ENCODE peak calls at places on chromosome 4, in six cellular contexts. G is left lung, R is stomach, Z is heart left ventricle, A is left ventricle myocardium inferior, N is D721Med. K is an unnamed sample.

GRCh38 chr4:128440923-128441322 is 153.3 kb upstream of the PGRMC2 start:
- DNase-seq in G (no peak), R (no peak), Z (no peak), A (no peak), N (no peak), K (no peak)

GRCh38 chr4:150366487-150366999 is 215.4 kb upstream of the MAB21L2 start:
- DNase-seq in G (no peak), R (no peak), Z (no peak), A (no peak), N (no peak), K (peak)

GRCh38 chr4:182807346-182807745 is 109.8 kb downstream of the DCTD start:
- DNase-seq in G (no peak), R (no peak), Z (no peak), A (no peak), N (no peak), K (no peak)

GRCh38 chr4:69848028-69848427 is 11.9 kb downstream of the SULT1E1 start:
- DNase-seq in G (no peak), R (no peak), Z (no peak), A (no peak), N (no peak), K (no peak)

GRCh38 chr4:152735918-152736305 is 43.6 kb downstream of the TIGD4 start:
- DNase-seq in G (no peak), R (no peak), Z (no peak), A (no peak), N (no peak), K (no peak)

GRCh38 chr4:181688886-181689285 is 554.3 kb upstream of the TENM3 start:
- DNase-seq in G (no peak), R (no peak), Z (no peak), A (no peak), N (no peak), K (no peak)

GRCh38 chr4:15882675-15883086 is 55.9 kb downstream of the FGFBP1 start:
- DNase-seq in G (peak), R (peak), Z (peak), A (no peak), N (no peak), K (peak)

GRCh38 chr4:55670695-55671094 is 34.6 kb upstream of the NMU start:
- DNase-seq in G (no peak), R (no peak), Z (no peak), A (no peak), N (no peak), K (no peak)

GRCh38 chr4:108172231-108172779 is 3.6 kb upstream of the LEF1 start:
- DNase-seq in G (no peak), R (no peak), Z (no peak), A (no peak), N (no peak), K (peak)

GRCh38 chr4:66691101-66691500 is 854.2 kb downstream of the CENPC start:
- DNase-seq in G (no peak), R (no peak), Z (no peak), A (no peak), N (no peak), K (no peak)

GRCh38 chr4:158159054-158159717 is 13.6 kb downstream of the GASK1B start:
- DNase-seq in G (no peak), R (no peak), Z (no peak), A (no peak), N (no peak), K (no peak)

GRCh38 chr4:87555751-87556619 is 26.8 kb upstream of the SPARCL1 start:
- DNase-seq in G (no peak), R (no peak), Z (no peak), A (no peak), N (no peak), K (no peak)

GRCh38 chr4:65865489-65865888 is 195.2 kb upstream of the EPHA5 start:
- DNase-seq in G (no peak), R (no peak), Z (no peak), A (no peak), N (no peak), K (no peak)

GRCh38 chr4:66169341-66169740 is 499.1 kb upstream of the EPHA5 start:
- DNase-seq in G (no peak), R (no peak), Z (no peak), A (no peak), N (no peak), K (no peak)

GRCh38 chr4:95181446-95182306 is 367.1 kb downstream of the UNC5C start:
- DNase-seq in G (no peak), R (no peak), Z (no peak), A (no peak), N (no peak), K (peak)

GRCh38 chr4:24519649-24520048 is 64.7 kb downstream of the DHX15 start:
- DNase-seq in G (no peak), R (peak), Z (no peak), A (no peak), N (no peak), K (no peak)

GRCh38 chr4:56512166-56512565 is 6.6 kb downstream of the ARL9 start:
- DNase-seq in G (no peak), R (no peak), Z (no peak), A (no peak), N (no peak), K (no peak)

GRCh38 chr4:156771171-156771837 is 200.3 kb downstream of the PDGFC start:
- DNase-seq in G (peak), R (peak), Z (no peak), A (no peak), N (no peak), K (peak)

GRCh38 chr4:40515037-40515397 is 114.6 kb downstream of the RBM47 start:
- DNase-seq in G (no peak), R (peak), Z (no peak), A (no peak), N (no peak), K (no peak)

GRCh38 chr4:53929311-53929710 is 135.1 kb downstream of the CHIC2 start:
- DNase-seq in G (no peak), R (no peak), Z (no peak), A (no peak), N (no peak), K (no peak)

GRCh38 chr4:122669911-122670738 is 49.3 kb upstream of the IL21 start:
- DNase-seq in G (no peak), R (no peak), Z (no peak), A (no peak), N (no peak), K (no peak)

GRCh38 chr4:48698029-48698901 is 81.8 kb downstream of the FRYL start:
- DNase-seq in G (no peak), R (peak), Z (peak), A (peak), N (no peak), K (no peak)

GRCh38 chr4:41155194-41155830 is 59.0 kb downstream of the APBB2 start:
- DNase-seq in G (no peak), R (no peak), Z (no peak), A (no peak), N (no peak), K (no peak)

GRCh38 chr4:128565565-128566186 is 243.8 kb upstream of the JADE1 start:
- DNase-seq in G (peak), R (peak), Z (peak), A (peak), N (no peak), K (peak)

GRCh38 chr4:112510468-112511293 is 5.3 kb downstream of the NEUROG2 start:
- DNase-seq in G (no peak), R (no peak), Z (no peak), A (no peak), N (no peak), K (peak)

GRCh38 chr4:111689731-111690130 is 455.5 kb upstream of the FAM241A start:
- DNase-seq in G (no peak), R (no peak), Z (no peak), A (no peak), N (no peak), K (no peak)

GRCh38 chr4:149933883-149934282 is 118.2 kb upstream of the IQCM start:
- DNase-seq in G (no peak), R (no peak), Z (no peak), A (no peak), N (no peak), K (no peak)

GRCh38 chr4:140281828-140282227 is 91.6 kb upstream of the SCOC start:
- DNase-seq in G (no peak), R (no peak), Z (no peak), A (no peak), N (no peak), K (no peak)

GRCh38 chr4:53937918-53938317 is 126.5 kb downstream of the CHIC2 start:
- DNase-seq in G (no peak), R (no peak), Z (no peak), A (no peak), N (no peak), K (no peak)

GRCh38 chr4:141329174-141329569 is 108.5 kb downstream of the ZNF330 start:
- DNase-seq in G (no peak), R (no peak), Z (no peak), A (no peak), N (no peak), K (no peak)

GRCh38 chr4:78747328-78747946 is 28.7 kb upstream of the BMP2K start:
- DNase-seq in G (no peak), R (no peak), Z (no peak), A (no peak), N (no peak), K (no peak)

GRCh38 chr4:23717528-23718248 is 172.2 kb downstream of the PPARGC1A start:
- DNase-seq in G (no peak), R (no peak), Z (no peak), A (no peak), N (peak), K (no peak)

GRCh38 chr4:94168321-94168720 is 39.3 kb upstream of the SMARCAD1 start:
- DNase-seq in G (no peak), R (no peak), Z (no peak), A (no peak), N (no peak), K (no peak)

GRCh38 chr4:94175553-94176260 is 32.0 kb upstream of the SMARCAD1 start:
- DNase-seq in G (no peak), R (no peak), Z (no peak), A (no peak), N (no peak), K (no peak)

GRCh38 chr4:94169803-94170372 is 37.8 kb upstream of the SMARCAD1 start:
- DNase-seq in G (no peak), R (no peak), Z (no peak), A (no peak), N (no peak), K (no peak)

DNA sequence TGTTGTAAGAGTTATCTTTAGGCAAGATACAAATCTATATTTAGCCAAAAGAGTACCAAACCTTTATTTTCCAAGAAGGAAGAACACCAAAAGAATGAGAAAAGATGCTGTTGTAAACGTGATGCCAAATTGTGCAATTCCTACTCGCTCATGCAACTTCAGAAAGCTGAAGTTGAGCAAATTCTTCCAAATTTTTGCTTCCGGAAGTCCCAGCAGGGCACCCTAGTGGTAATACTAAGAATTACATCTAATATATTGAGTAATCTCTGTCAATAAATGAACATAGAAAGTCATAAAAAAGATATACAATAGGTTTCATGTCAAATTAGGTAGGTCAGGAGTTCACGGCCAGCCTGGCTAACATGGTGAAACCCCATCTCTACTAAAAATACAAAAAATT is 36.0 kb upstream of the SMARCAD1 start:
- DNase-seq in G (no peak), R (no peak), Z (no peak), A (no peak), N (no peak), K (no peak)
- TF ChIP-seq CTCF in G (no peak), R (peak), Z (no peak), A (no peak), N (peak), K (peak)

GRCh38 chr4:14592950-14593349 is 409.3 kb upstream of the CPEB2 start:
- DNase-seq in G (no peak), R (no peak), Z (no peak), A (no peak), N (no peak), K (no peak)

GRCh38 chr4:14596437-14596836 is 405.8 kb upstream of the CPEB2 start:
- DNase-seq in G (no peak), R (no peak), Z (no peak), A (no peak), N (no peak), K (no peak)

GRCh38 chr4:14596904-14597303 is 405.4 kb upstream of the CPEB2 start:
- DNase-seq in G (no peak), R (no peak), Z (no peak), A (no peak), N (no peak), K (no peak)
- TF ChIP-seq CTCF in G (no peak), R (no peak), Z (peak), A (peak), N (no peak), K (no peak)

GRCh38 chr4:7649411-7649740 is 214.6 kb upstream of the PSAPL1 start:
- DNase-seq in G (no peak), R (no peak), Z (no peak), A (no peak), N (no peak), K (no peak)
- TF ChIP-seq CTCF in G (no peak), R (no peak), Z (no peak), A (no peak), N (no peak), K (no peak)

GRCh38 chr4:80219301-80220025 is 22.2 kb downstream of the PRDM8 start:
- DNase-seq in G (no peak), R (no peak), Z (no peak), A (no peak), N (no peak), K (peak)
- TF ChIP-seq CTCF in G (no peak), R (no peak), Z (no peak), A (no peak), N (no peak), K (no peak)

GRCh38 chr4:8364848-8365350 is 75.6 kb downstream of the ACOX3 start:
- DNase-seq in G (no peak), R (no peak), Z (no peak), A (no peak), N (no peak), K (no peak)
- TF ChIP-seq CTCF in G (no peak), R (no peak), Z (no peak), A (no peak), N (no peak), K (no peak)

DNA sequence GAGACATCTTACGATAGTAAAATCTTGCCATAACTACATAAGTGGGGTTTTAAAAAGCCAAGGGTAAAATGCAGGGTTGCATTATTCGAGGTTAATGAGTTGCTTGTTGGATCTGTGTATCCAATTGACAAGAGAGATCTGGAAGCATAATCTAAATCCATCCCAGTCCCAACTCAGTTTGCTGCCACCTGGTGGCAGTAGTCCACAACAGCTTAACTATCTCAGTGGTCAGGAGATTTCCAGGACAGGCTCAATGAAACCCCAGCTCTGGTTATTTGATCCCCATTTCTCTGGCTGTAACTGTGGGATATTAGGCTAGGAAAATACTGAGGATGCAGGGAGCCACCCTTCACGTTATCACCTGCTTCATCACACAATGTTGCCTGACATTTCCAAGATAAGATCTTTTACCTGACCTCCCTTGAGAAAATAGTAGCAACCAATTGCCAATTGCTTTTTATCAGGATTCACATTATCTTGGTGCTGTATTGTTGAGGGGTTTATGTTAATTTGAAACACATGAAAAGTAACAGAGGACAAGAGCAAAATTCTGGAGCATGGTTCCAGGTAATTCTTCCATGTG is 88.2 kb upstream of the TNIP3 start:
- DNase-seq in G (peak), R (peak), Z (peak), A (peak), N (peak), K (peak)
- TF ChIP-seq CTCF in G (peak), R (peak), Z (peak), A (peak), N (peak), K (peak)

K was measured in nephron progenitor cell.